ENCODE peak calls at places on chromosomes 11 and 22, in nine cellular contexts. D is sigmoid colon, Z is cardiac fibroblast, R is glutamatergic neuron, K is activated B cell treated with CpG ODN at 0.5 μM for 24 hours, S is astrocyte of the spinal cord, Q is endothelial cell, G is psoas muscle, E is thoracic aorta. X is an unnamed sample.

GRCh38 chr11:8650401-8650990 is 32.0 kb downstream of the TRIM66 start:
- DNase-seq in K (no peak), R (no peak), Q (no peak), D (no peak), S (no peak), E (no peak), Z (peak; percentile 53), G (no peak), X (no peak)

GRCh38 chr22:29985912-29986311 is 94.4 kb upstream of the HORMAD2 start:
- DNase-seq in R (no peak), E (no peak), K (no peak), Z (no peak), Q (no peak), G (no peak), S (no peak), D (no peak), X (no peak)

GRCh38 chr11:90373971-90374370 is 151.1 kb upstream of the CHORDC1 start:
- DNase-seq in Q (no peak), E (no peak), R (no peak), G (no peak), K (no peak), S (no peak), D (no peak), Z (no peak), X (no peak)

GRCh38 chr11:5197538-5197937 is 2.9 kb downstream of the OR51V1 start:
- DNase-seq in Z (no peak), Q (no peak), D (no peak), K (no peak), R (no peak), S (no peak), G (no peak), E (no peak), X (no peak)

GRCh38 chr11:96235725-96236124 is 107.3 kb downstream of the MAML2 start:
- DNase-seq in R (no peak), Z (no peak), G (no peak), Q (no peak), K (no peak), S (no peak), D (no peak), E (no peak), X (no peak)

GRCh38 chr22:46619240-46619829 is 851 bp upstream of the GRAMD4 start:
- DNase-seq in K (no peak), Q (no peak), S (peak; percentile 66), D (no peak), G (no peak), E (no peak), R (no peak), Z (no peak), X (no peak)

GRCh38 chr11:62245271-62245753 is 3.3 kb downstream of the SCGB1D2 start:
- DNase-seq in R (no peak), E (no peak), Z (peak; percentile 40), Q (peak; percentile 68), S (peak; percentile 33), K (no peak), G (no peak), D (no peak), X (peak; percentile 79)

GRCh38 chr11:122578168-122578825 is 77.2 kb upstream of the UBASH3B start:
- DNase-seq in E (no peak), S (no peak), G (no peak), D (no peak), R (no peak), Q (no peak), K (no peak), Z (no peak), X (no peak)

GRCh38 chr11:69127091-69127850 is 28.5 kb upstream of the SMIM38 start:
- DNase-seq in Q (no peak), Z (no peak), S (no peak), E (no peak), R (no peak), K (no peak), D (no peak), G (no peak), X (no peak)

GRCh38 chr11:134453441-134453840 is 41.4 kb upstream of the B3GAT1 start:
- DNase-seq in K (no peak), G (no peak), R (no peak), Z (no peak), E (no peak), S (no peak), Q (no peak), D (peak; percentile 40), X (no peak)

GRCh38 chr11:1437500-1437899 is 47.8 kb downstream of the BRSK2 start:
- DNase-seq in G (no peak), K (no peak), D (no peak), S (peak; percentile 7), R (no peak), E (no peak), Z (peak; percentile 88), Q (no peak), X (no peak)

GRCh38 chr11:126124284-126124683 is 61.6 kb upstream of the CDON start:
- DNase-seq in Z (no peak), G (no peak), D (no peak), E (no peak), Q (no peak), S (no peak), K (no peak), R (no peak), X (no peak)

GRCh38 chr11:78560066-78560597 is 14.5 kb downstream of the NARS2 start:
- DNase-seq in G (no peak), S (no peak), Q (no peak), E (no peak), Z (no peak), R (no peak), K (no peak), D (no peak), X (no peak)

GRCh38 chr11:130478204-130478701 is 29.8 kb downstream of the ADAMTS15 start:
- DNase-seq in E (peak; percentile 47), K (no peak), R (no peak), D (peak; percentile 93), Z (peak; percentile 97), S (peak; percentile 87), G (peak; percentile 87), Q (no peak), X (peak; percentile 50)

GRCh38 chr11:34345012-34345804 is 12.6 kb downstream of the ABTB2 start:
- DNase-seq in D (peak; percentile 75), Q (no peak), K (no peak), S (peak; percentile 85), Z (peak; percentile 77), G (peak; percentile 69), E (no peak), R (no peak), X (no peak)

GRCh38 chr11:1912314-1912878 is 7.1 kb upstream of the TNNT3 start:
- DNase-seq in G (no peak), Z (no peak), K (no peak), S (no peak), Q (no peak), D (no peak), R (no peak), E (no peak), X (no peak)

GRCh38 chr22:42333544-42333943 is 63.1 kb upstream of the TCF20 start:
- DNase-seq in S (no peak), Z (no peak), E (no peak), R (no peak), G (no peak), Q (no peak), D (no peak), K (no peak), X (no peak)
- TF ChIP-seq CTCF in S (no peak), Z (no peak), E (no peak), R (no peak), G (no peak), Q (no peak), D (no peak), K (no peak), X (no peak)

DNA sequence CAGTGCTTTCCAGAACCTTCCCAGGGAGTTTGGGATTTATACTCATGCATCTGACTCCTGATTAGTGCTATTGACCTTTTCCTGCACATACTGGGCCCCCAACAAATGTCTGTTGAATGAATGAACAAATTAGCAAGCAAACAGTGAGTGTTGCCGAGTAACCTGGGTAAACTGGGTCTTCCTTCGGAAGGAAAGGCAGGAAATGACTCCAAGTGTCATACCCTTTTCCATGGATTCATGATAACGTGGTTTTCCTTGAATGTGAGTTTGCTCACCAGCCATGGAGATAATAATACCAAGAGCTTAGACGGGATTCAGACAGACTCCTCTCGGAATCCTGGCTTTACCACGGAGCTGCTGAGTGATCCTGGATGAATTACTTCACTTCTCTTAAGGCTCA is 16.7 kb downstream of the TECTA start:
- DNase-seq in K (no peak), Z (no peak), E (no peak), Q (no peak), R (no peak), D (no peak), S (no peak), G (no peak), X (no peak)
- TF ChIP-seq CTCF in K (no peak), Z (no peak), E (no peak), Q (no peak), R (no peak), D (no peak), S (no peak), G (no peak), X (no peak)

DNA sequence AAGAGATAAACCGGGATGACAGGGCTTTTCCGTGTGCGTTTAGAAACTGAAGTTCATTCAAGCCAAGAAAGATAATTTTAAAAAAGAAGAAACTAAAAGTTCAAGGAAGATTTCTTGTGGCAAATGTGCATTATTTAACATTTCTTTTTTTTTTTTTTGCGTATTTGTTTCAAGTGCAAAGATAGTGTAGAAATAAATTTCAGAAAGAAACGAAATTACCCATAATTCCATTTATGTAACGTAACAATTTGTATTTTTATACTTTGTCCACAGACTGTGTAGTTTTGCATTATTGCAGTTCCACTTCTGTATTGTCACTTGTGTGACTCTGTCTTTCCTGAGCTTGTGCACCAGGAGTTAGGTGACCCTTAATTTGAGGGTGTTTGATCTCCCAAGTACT is 24.0 kb downstream of the SNAP29 start:
- DNase-seq in G (no peak), R (no peak), S (no peak), D (no peak), K (no peak), Z (no peak), E (no peak), Q (no peak), X (no peak)
- TF ChIP-seq CTCF in G (no peak), R (no peak), S (no peak), D (no peak), K (no peak), Z (no peak), E (no peak), Q (no peak), X (no peak)

GRCh38 chr11:83816572-83817187 is 530.5 kb upstream of the CCDC90B start:
- DNase-seq in R (no peak), K (no peak), Z (peak; percentile 41), Q (no peak), G (no peak), D (no peak), E (no peak), S (peak; percentile 33), X (no peak)

GRCh38 chr11:83818349-83818748 is 532.2 kb upstream of the CCDC90B start:
- DNase-seq in K (no peak), Q (no peak), S (peak; percentile 12), E (no peak), Z (no peak), G (no peak), R (no peak), D (no peak), X (no peak)

GRCh38 chr11:83815736-83816135 is 529.6 kb upstream of the CCDC90B start:
- DNase-seq in R (no peak), D (no peak), S (peak; percentile 10), Q (no peak), K (no peak), E (no peak), G (no peak), Z (peak; percentile 4), X (no peak)

GRCh38 chr11:83823461-83824025 is 537.4 kb upstream of the CCDC90B start:
- DNase-seq in R (no peak), Z (no peak), E (no peak), Q (no peak), G (no peak), D (no peak), S (peak; percentile 21), K (no peak), X (no peak)

GRCh38 chr11:83819936-83820549 is 533.9 kb upstream of the CCDC90B start:
- DNase-seq in E (no peak), D (no peak), G (no peak), R (no peak), Q (no peak), K (no peak), S (peak; percentile 70), Z (peak; percentile 84), X (no peak)
- TF ChIP-seq CTCF in E (peak; percentile 43), D (peak; percentile 44), G (peak; percentile 61), R (peak; percentile 63), Q (peak; percentile 47), K (no peak), S (peak; percentile 50), Z (peak; percentile 38), X (peak; percentile 63)

X was measured in nephron progenitor cell.